ENCODE peak calls at places on chromosomes 5 and 9, in six cellular contexts. One of them, this sample, is unnamed. For H3K4me1, the result is how much of the 10 kb centered on the place peaks cover.

GRCh38 chr5:79936644-79937216 is 54.3 kb downstream of the MTX3 start:
- DNase-seq in K562: no peak
- DNase-seq in uterus: no peak
- DNase-seq in IMR-90: no peak
- DNase-seq in pancreas: no peak
- DNase-seq in right lobe of liver: no peak
- DNase-seq in this sample: no peak

GRCh38 chr9:86027767-86028166 is 71.6 kb downstream of the GOLM1 start:
- DNase-seq in K562: no peak
- DNase-seq in uterus: no peak
- DNase-seq in IMR-90: no peak
- DNase-seq in pancreas: no peak
- DNase-seq in right lobe of liver: no peak
- DNase-seq in this sample: no peak

GRCh38 chr9:98009926-98010325 is 26.8 kb downstream of the ANP32B start:
- DNase-seq in K562: no peak
- DNase-seq in uterus: no peak
- DNase-seq in IMR-90: peak
- DNase-seq in pancreas: no peak
- DNase-seq in right lobe of liver: no peak
- DNase-seq in this sample: no peak

GRCh38 chr9:69066955-69067354 is 31.4 kb downstream of the FXN start:
- DNase-seq in K562: no peak
- DNase-seq in uterus: no peak
- DNase-seq in IMR-90: no peak
- DNase-seq in pancreas: peak
- DNase-seq in right lobe of liver: no peak
- DNase-seq in this sample: no peak

GRCh38 chr5:63255609-63256008 is 677.0 kb downstream of the LRRC70 start:
- DNase-seq in K562: no peak
- DNase-seq in uterus: no peak
- DNase-seq in IMR-90: no peak
- DNase-seq in pancreas: no peak
- DNase-seq in right lobe of liver: no peak
- DNase-seq in this sample: no peak

GRCh38 chr5:68285857-68286611 is 70.5 kb downstream of the PIK3R1 start:
- DNase-seq in K562: peak
- DNase-seq in uterus: no peak
- DNase-seq in IMR-90: peak
- DNase-seq in pancreas: no peak
- DNase-seq in right lobe of liver: no peak
- DNase-seq in this sample: no peak

GRCh38 chr9:117224676-117225075 is 190.2 kb downstream of the ASTN2 start:
- DNase-seq in K562: no peak
- DNase-seq in uterus: no peak
- DNase-seq in IMR-90: no peak
- DNase-seq in pancreas: no peak
- DNase-seq in right lobe of liver: no peak
- DNase-seq in this sample: no peak

GRCh38 chr5:167458412-167458811 is 833.0 kb upstream of the WWC1 start:
- DNase-seq in K562: no peak
- DNase-seq in uterus: no peak
- DNase-seq in IMR-90: no peak
- DNase-seq in pancreas: no peak
- DNase-seq in right lobe of liver: no peak
- DNase-seq in this sample: no peak

GRCh38 chr5:51377151-51378060 is 5.8 kb upstream of the ISL1 start:
- DNase-seq in K562: no peak
- DNase-seq in uterus: no peak
- DNase-seq in IMR-90: no peak
- DNase-seq in pancreas: no peak
- DNase-seq in right lobe of liver: no peak
- DNase-seq in this sample: no peak
- H3K4me3 ChIP-seq in K562: no peak
- H3K4me3 ChIP-seq in uterus: no peak
- H3K4me3 ChIP-seq in IMR-90: no peak
- H3K4me3 ChIP-seq in pancreas: no peak
- H3K4me3 ChIP-seq in right lobe of liver: no peak
- H3K4me3 ChIP-seq in this sample: no peak

GRCh38 chr5:148125641-148126040 is 42.7 kb upstream of the SPINK14 start:
- DNase-seq in K562: no peak
- DNase-seq in uterus: no peak
- DNase-seq in IMR-90: peak
- DNase-seq in pancreas: no peak
- DNase-seq in right lobe of liver: no peak
- DNase-seq in this sample: no peak
- TF ChIP-seq CTCF in K562: no peak
- TF ChIP-seq CTCF in uterus: no peak
- TF ChIP-seq CTCF in IMR-90: no peak
- TF ChIP-seq CTCF in pancreas: no peak
- TF ChIP-seq CTCF in right lobe of liver: no peak
- TF ChIP-seq CTCF in this sample: peak

GRCh38 chr5:178153530-178154340 is at the start of gene NHP2:
- DNase-seq in K562: peak
- DNase-seq in uterus: peak
- DNase-seq in IMR-90: peak
- DNase-seq in pancreas: peak
- DNase-seq in right lobe of liver: peak
- DNase-seq in this sample: peak
- H3K4me1 ChIP-seq in K562: under half
- H3K4me1 ChIP-seq in uterus: under half
- H3K4me1 ChIP-seq in IMR-90: under half
- H3K4me1 ChIP-seq in pancreas: under half
- H3K4me1 ChIP-seq in right lobe of liver: under half
- H3K4me1 ChIP-seq in this sample: under half

GRCh38 chr9:130663258-130664171 is 879 bp upstream of the PRDM12 start:
- DNase-seq in K562: no peak
- DNase-seq in uterus: no peak
- DNase-seq in IMR-90: no peak
- DNase-seq in pancreas: no peak
- DNase-seq in right lobe of liver: no peak
- DNase-seq in this sample: no peak

GRCh38 chr9:130661461-130662098 is 2.8 kb upstream of the PRDM12 start:
- DNase-seq in K562: no peak
- DNase-seq in uterus: no peak
- DNase-seq in IMR-90: no peak
- DNase-seq in pancreas: no peak
- DNase-seq in right lobe of liver: no peak
- DNase-seq in this sample: no peak

GRCh38 chr9:130662099-130662926 is 2.1 kb upstream of the PRDM12 start:
- DNase-seq in K562: no peak
- DNase-seq in uterus: no peak
- DNase-seq in IMR-90: no peak
- DNase-seq in pancreas: peak
- DNase-seq in right lobe of liver: no peak
- DNase-seq in this sample: no peak

GRCh38 chr9:130664191-130665028 is at the start of gene PRDM12:
- DNase-seq in K562: no peak
- DNase-seq in uterus: no peak
- DNase-seq in IMR-90: no peak
- DNase-seq in pancreas: no peak
- DNase-seq in right lobe of liver: no peak
- DNase-seq in this sample: no peak

GRCh38 chr9:130662927-130663257 is 1.5 kb upstream of the PRDM12 start:
- DNase-seq in K562: no peak
- DNase-seq in uterus: no peak
- DNase-seq in IMR-90: no peak
- DNase-seq in pancreas: no peak
- DNase-seq in right lobe of liver: no peak
- DNase-seq in this sample: no peak
- H3K4me3 ChIP-seq in K562: no peak
- H3K4me3 ChIP-seq in uterus: no peak
- H3K4me3 ChIP-seq in IMR-90: no peak
- H3K4me3 ChIP-seq in pancreas: no peak
- H3K4me3 ChIP-seq in right lobe of liver: no peak
- H3K4me3 ChIP-seq in this sample: peak

GRCh38 chr5:170348069-170348702 is 41.0 kb downstream of the KCNMB1 start:
- DNase-seq in K562: no peak
- DNase-seq in uterus: no peak
- DNase-seq in IMR-90: no peak
- DNase-seq in pancreas: no peak
- DNase-seq in right lobe of liver: no peak
- DNase-seq in this sample: no peak
- TF ChIP-seq CTCF in K562: no peak
- TF ChIP-seq CTCF in uterus: peak
- TF ChIP-seq CTCF in IMR-90: no peak
- TF ChIP-seq CTCF in pancreas: no peak
- TF ChIP-seq CTCF in right lobe of liver: peak
- TF ChIP-seq CTCF in this sample: peak

DNA sequence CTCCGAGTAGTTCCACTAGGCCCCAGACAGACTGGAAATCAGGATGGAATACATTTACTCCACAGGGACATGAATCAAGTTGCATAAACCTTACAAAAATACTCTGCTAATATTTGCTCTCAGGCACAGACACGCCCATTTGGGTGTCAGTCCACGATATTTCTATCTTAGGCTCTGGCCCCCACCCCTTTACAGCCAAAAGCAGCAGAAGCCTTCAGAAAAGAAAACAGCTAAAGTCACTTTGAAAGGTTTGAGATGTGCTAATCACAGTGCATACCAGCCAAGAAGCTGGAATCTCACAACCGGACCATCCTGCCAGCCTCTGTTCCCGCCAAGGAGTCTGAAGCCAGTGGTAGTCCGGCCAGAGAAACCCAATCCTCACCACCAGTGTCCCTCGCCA is 22.6 kb downstream of the PTPN3 start:
- DNase-seq in K562: no peak
- DNase-seq in uterus: no peak
- DNase-seq in IMR-90: no peak
- DNase-seq in pancreas: no peak
- DNase-seq in right lobe of liver: no peak
- DNase-seq in this sample: no peak
- H3K4me1 ChIP-seq in K562: under half
- H3K4me1 ChIP-seq in uterus: under half
- H3K4me1 ChIP-seq in IMR-90: under half
- H3K4me1 ChIP-seq in pancreas: under half
- H3K4me1 ChIP-seq in right lobe of liver: under half
- H3K4me1 ChIP-seq in this sample: under half

GRCh38 chr5:139709587-139710369 is 61.6 kb downstream of the CXXC5 start:
- DNase-seq in K562: peak
- DNase-seq in uterus: no peak
- DNase-seq in IMR-90: no peak
- DNase-seq in pancreas: no peak
- DNase-seq in right lobe of liver: peak
- DNase-seq in this sample: peak
- H3K4me3 ChIP-seq in K562: peak
- H3K4me3 ChIP-seq in uterus: no peak
- H3K4me3 ChIP-seq in IMR-90: no peak
- H3K4me3 ChIP-seq in pancreas: peak
- H3K4me3 ChIP-seq in right lobe of liver: peak
- H3K4me3 ChIP-seq in this sample: peak

DNA sequence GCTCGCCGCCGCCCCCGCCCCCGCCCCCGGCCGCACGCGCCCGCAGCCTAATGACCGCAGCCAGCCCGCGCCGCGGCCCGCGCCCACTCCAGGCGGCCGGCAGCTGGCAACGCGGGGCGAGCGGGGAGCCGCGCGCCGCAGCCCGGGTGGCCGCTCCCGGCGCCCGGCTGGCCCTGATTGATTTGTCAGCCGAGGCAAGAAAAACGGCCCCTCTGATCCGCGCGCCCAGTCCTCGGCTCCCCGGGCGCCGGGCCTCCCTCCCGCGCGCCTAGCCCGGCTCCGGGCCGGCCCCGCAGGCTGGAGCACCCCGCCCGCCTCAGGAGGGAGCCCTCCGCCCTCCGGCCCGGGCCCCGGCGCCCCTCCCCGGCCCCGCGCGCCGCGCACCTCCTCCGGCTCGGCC is 11.9 kb upstream of the LHX2 start:
- DNase-seq in K562: no peak
- DNase-seq in uterus: no peak
- DNase-seq in IMR-90: no peak
- DNase-seq in pancreas: peak
- DNase-seq in right lobe of liver: no peak
- DNase-seq in this sample: no peak
- TF ChIP-seq CTCF in K562: no peak
- TF ChIP-seq CTCF in uterus: no peak
- TF ChIP-seq CTCF in IMR-90: no peak
- TF ChIP-seq CTCF in pancreas: no peak
- TF ChIP-seq CTCF in right lobe of liver: no peak
- TF ChIP-seq CTCF in this sample: no peak

GRCh38 chr9:129894106-129894823 is 59.0 kb downstream of the USP20 start:
- DNase-seq in K562: no peak
- DNase-seq in uterus: no peak
- DNase-seq in IMR-90: no peak
- DNase-seq in pancreas: no peak
- DNase-seq in right lobe of liver: no peak
- DNase-seq in this sample: no peak
- H3K4me1 ChIP-seq in K562: under half
- H3K4me1 ChIP-seq in uterus: under half
- H3K4me1 ChIP-seq in IMR-90: under half
- H3K4me1 ChIP-seq in pancreas: under half
- H3K4me1 ChIP-seq in right lobe of liver: under half
- H3K4me1 ChIP-seq in this sample: under half

DNA sequence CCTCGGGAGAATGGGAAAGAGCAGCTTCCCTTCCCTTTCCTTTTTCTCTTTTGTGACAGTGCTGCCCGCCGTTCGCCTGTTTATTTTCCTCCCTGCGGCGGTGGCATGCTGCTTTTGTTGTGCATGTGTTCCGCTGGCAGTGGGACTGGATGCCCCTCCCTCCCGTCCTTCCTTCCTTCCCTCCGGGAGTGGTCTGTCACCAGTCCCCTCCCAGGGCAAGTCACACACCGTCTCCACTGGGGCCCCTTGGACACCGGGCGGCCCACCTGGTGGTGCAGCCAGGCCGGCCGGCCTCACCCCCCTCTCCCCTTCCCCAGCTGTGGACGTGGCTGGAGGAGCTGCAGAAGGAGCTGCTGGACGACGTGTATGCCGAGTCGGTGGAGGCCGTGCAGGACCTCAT is 214.7 kb downstream of the TRIO start:
- DNase-seq in K562: no peak
- DNase-seq in uterus: no peak
- DNase-seq in IMR-90: no peak
- DNase-seq in pancreas: no peak
- DNase-seq in right lobe of liver: no peak
- DNase-seq in this sample: no peak
- H3K4me3 ChIP-seq in K562: no peak
- H3K4me3 ChIP-seq in uterus: no peak
- H3K4me3 ChIP-seq in IMR-90: no peak
- H3K4me3 ChIP-seq in pancreas: no peak
- H3K4me3 ChIP-seq in right lobe of liver: no peak
- H3K4me3 ChIP-seq in this sample: peak